ENCODE peak calls at places on chromosomes 11 and 22, in six cellular contexts. U is H1, F is IMR-90, L is WTC11, N is K562, H is HepG2. M is an unnamed sample.

GRCh38 chr22:41844513-41844912 is 11.6 kb downstream of the SREBF2 start:
- DNase-seq in U (no peak), F (no peak), L (no peak), N (no peak), H (no peak), M (no peak)

GRCh38 chr11:12845739-12846358 is 163.3 kb upstream of the RASSF10 start:
- DNase-seq in U (no peak), F (peak; percentile 78), L (peak; percentile 41), N (peak; percentile 44), H (peak; percentile 98), M (peak; percentile 29)

GRCh38 chr22:42734406-42734805 is 13.7 kb upstream of the A4GALT start:
- DNase-seq in U (no peak), F (no peak), L (no peak), N (no peak), H (no peak), M (no peak)

GRCh38 chr22:49057910-49058309 is 769.8 kb downstream of the BRD1 start:
- DNase-seq in U (no peak), F (no peak), L (no peak), N (no peak), H (no peak), M (no peak)

GRCh38 chr11:88508558-88508807 is 170.9 kb upstream of the CTSC start:
- DNase-seq in U (peak; percentile 55), F (no peak), L (peak; percentile 33), N (no peak), H (no peak), M (no peak)

GRCh38 chr11:117604349-117604995 is 192.5 kb downstream of the DSCAML1 start:
- DNase-seq in U (no peak), F (peak; percentile 32), L (no peak), N (no peak), H (no peak), M (no peak)

GRCh38 chr22:37098976-37099577 is 10.4 kb downstream of the TMPRSS6 start:
- DNase-seq in U (peak; percentile 59), F (no peak), L (peak; percentile 59), N (no peak), H (no peak), M (no peak)

GRCh38 chr11:33723238-33723881 is 12.9 kb downstream of the CD59 start:
- DNase-seq in U (no peak), F (peak; percentile 96), L (no peak), N (peak; percentile 64), H (no peak), M (peak; percentile 73)

GRCh38 chr11:26620282-26621045 is 48.4 kb upstream of the MUC15 start:
- DNase-seq in U (no peak), F (no peak), L (no peak), N (no peak), H (no peak), M (peak; percentile 29)

GRCh38 chr11:83257638-83258229 is 28.4 kb downstream of the CCDC90B start:
- DNase-seq in U (no peak), F (peak; percentile 73), L (no peak), N (no peak), H (peak; percentile 56), M (no peak)

GRCh38 chr11:128520206-128520885 is 67.0 kb downstream of the ETS1 start:
- DNase-seq in U (no peak), F (no peak), L (no peak), N (no peak), H (no peak), M (no peak)

GRCh38 chr11:114571712-114572111 is 12.0 kb upstream of the NXPE1 start:
- DNase-seq in U (no peak), F (no peak), L (peak; percentile 14), N (no peak), H (no peak), M (no peak)

GRCh38 chr22:44622685-44623084 is 79.3 kb upstream of the PRR5 start:
- DNase-seq in U (no peak), F (no peak), L (no peak), N (no peak), H (no peak), M (no peak)

GRCh38 chr11:76566811-76567210 is 103.7 kb downstream of the LRRC32 start:
- DNase-seq in U (no peak), F (no peak), L (no peak), N (no peak), H (no peak), M (no peak)

GRCh38 chr11:108012139-108012725 is 3.5 kb downstream of the CUL5 start:
- DNase-seq in U (no peak), F (no peak), L (no peak), N (no peak), H (no peak), M (no peak)
- TF ChIP-seq USF2 in U (no peak), F (no peak), L (no peak), N (no peak), H (no peak), M (no peak)

GRCh38 chr11:71301046-71301857 is 48.9 kb upstream of the SHANK2 start:
- DNase-seq in U (peak; percentile 45), F (no peak), L (no peak), N (no peak), H (no peak), M (no peak)

GRCh38 chr11:71302534-71302909 is 50.1 kb upstream of the SHANK2 start:
- DNase-seq in U (no peak), F (no peak), L (no peak), N (no peak), H (no peak), M (no peak)

GRCh38 chr11:71302911-71303310 is 50.5 kb upstream of the SHANK2 start:
- DNase-seq in U (peak; percentile 37), F (no peak), L (no peak), N (no peak), H (no peak), M (peak; percentile 24)

GRCh38 chr11:71300187-71300586 is 47.8 kb upstream of the SHANK2 start:
- DNase-seq in U (no peak), F (no peak), L (no peak), N (no peak), H (no peak), M (no peak)

GRCh38 chr11:71301858-71302533 is 49.6 kb upstream of the SHANK2 start:
- DNase-seq in U (peak; percentile 39), F (no peak), L (no peak), N (no peak), H (no peak), M (no peak)
- TF ChIP-seq USF2 in U (no peak), F (no peak), L (no peak), N (no peak), H (no peak), M (no peak)

DNA sequence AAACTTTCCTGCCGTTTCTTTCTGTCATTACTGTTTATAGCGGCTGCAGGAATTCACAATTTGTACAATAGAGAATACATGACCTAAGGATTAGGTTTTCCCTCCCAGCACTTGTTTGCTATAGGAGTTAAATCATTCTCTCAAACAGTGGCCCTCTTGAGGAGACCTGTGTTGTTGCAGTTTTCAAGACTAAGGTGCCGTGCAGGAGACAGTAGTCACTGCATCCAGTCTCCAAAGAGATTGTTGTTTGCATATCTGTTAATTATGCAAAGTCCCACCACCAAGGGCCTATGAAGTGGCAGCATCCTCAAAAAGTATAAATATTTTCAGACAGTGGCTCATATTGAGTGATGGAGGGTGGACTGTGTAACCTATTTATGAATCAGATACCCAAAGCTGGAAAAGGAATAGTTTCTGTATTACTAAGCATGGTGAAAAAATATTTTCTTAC is 2.3 kb downstream of the PRSS23 start:
- DNase-seq in U (no peak), F (peak; percentile 57), L (peak; percentile 25), N (no peak), H (peak; percentile 40), M (peak; percentile 62)
- TF ChIP-seq USF2 in U (no peak), F (no peak), L (no peak), N (no peak), H (no peak), M (no peak)

GRCh38 chr22:17944205-17944725 is 80.1 kb downstream of the MICAL3 start:
- DNase-seq in U (no peak), F (no peak), L (no peak), N (no peak), H (no peak), M (no peak)

GRCh38 chr22:17945156-17945850 is 79.1 kb downstream of the MICAL3 start:
- DNase-seq in U (no peak), F (no peak), L (no peak), N (no peak), H (no peak), M (no peak)

GRCh38 chr22:17942721-17943120 is 81.6 kb downstream of the MICAL3 start:
- DNase-seq in U (no peak), F (no peak), L (no peak), N (no peak), H (no peak), M (no peak)

GRCh38 chr22:17941501-17942406 is 82.6 kb downstream of the MICAL3 start:
- DNase-seq in U (no peak), F (no peak), L (no peak), N (peak; percentile 68), H (no peak), M (no peak)

DNA sequence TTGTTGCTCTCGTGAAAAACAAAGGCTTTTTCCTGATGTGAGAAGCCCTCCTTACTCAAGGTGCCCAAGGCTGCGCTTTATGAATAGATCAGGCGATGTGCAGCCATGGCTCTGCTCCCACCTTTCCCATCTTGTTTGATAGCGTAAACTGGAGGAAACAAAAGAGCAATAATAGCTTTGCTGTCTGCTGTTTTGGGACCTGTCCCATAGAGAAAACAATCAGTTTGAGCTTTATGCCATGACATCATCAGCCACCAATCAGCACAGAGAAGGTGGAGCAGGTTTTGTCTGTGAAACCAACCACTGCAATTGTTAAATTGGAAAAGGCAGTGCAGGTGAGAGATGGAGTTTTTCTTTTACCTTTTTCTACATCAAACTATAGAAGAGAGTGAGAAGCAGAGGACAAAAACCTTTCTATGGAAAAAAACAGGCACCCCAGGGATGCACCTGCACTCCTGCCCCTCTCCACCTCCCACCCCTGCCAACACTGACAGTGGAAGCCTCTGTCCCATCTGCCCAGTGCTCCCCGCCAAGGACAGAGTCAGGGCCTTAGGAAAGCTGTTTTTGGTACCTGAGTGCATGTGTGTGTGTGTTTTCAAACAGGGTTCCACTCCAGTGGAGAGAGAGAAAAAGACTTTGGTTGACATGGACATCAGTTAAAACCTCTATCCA is 80.7 kb downstream of the MICAL3 start:
- DNase-seq in U (no peak), F (no peak), L (no peak), N (no peak), H (no peak), M (no peak)
- TF ChIP-seq USF2 in U (no peak), F (no peak), L (no peak), N (no peak), H (no peak), M (no peak)

M was measured in A549.